ENCODE peak calls at places on chromosomes 6 and 20, in ten cellular contexts. W is uterus; L is IMR-90; H is CD4-positive, alpha-beta T cell; V is psoas muscle; B is coronary artery; M is cardiac muscle cell; A is AG04450; C is tibial nerve; R is gastrocnemius medialis. Q is an unnamed sample.

GRCh38 chr6:140711019-140711613 is 1336.7 kb upstream of the CITED2 start:
- DNase-seq in V (no peak), H (no peak), R (no peak), A (no peak), C (no peak), W (no peak), L (no peak), B (no peak), M (no peak), Q (no peak)

GRCh38 chr6:168136001-168136400 is 57.0 kb upstream of the FRMD1 start:
- DNase-seq in M (no peak), W (no peak), L (no peak), R (no peak), V (no peak), B (peak), C (no peak), H (no peak), A (no peak), Q (no peak)

GRCh38 chr20:63102720-63103375 is 96.1 kb upstream of the BHLHE23 start:
- DNase-seq in A (no peak), R (no peak), H (peak), B (no peak), L (peak), M (no peak), W (peak), V (peak), C (no peak), Q (no peak)

GRCh38 chr6:29491574-29491973 is 3.8 kb upstream of the MAS1L start:
- DNase-seq in C (no peak), H (no peak), V (no peak), A (no peak), L (no peak), B (no peak), R (no peak), M (no peak), W (no peak), Q (no peak)

GRCh38 chr6:1325471-1326309 is 13.8 kb downstream of the FOXQ1 start:
- DNase-seq in M (no peak), A (peak), C (no peak), B (no peak), R (no peak), V (no peak), H (no peak), W (no peak), L (peak), Q (peak)

GRCh38 chr6:27138837-27139752 is 108.4 kb upstream of the PRSS16 start:
- DNase-seq in R (no peak), L (peak), V (no peak), H (peak), A (no peak), B (no peak), C (no peak), W (peak), M (peak), Q (no peak)

GRCh38 chr6:33592595-33593413 is 12.7 kb upstream of the BAK1 start:
- DNase-seq in R (no peak), A (no peak), W (no peak), C (no peak), M (no peak), V (no peak), B (no peak), H (peak), L (no peak), Q (no peak)

GRCh38 chr6:170250981-170251775 is 39.7 kb downstream of the DLL1 start:
- DNase-seq in L (no peak), V (no peak), A (no peak), C (no peak), R (no peak), M (no peak), B (no peak), H (no peak), W (peak), Q (no peak)

GRCh38 chr20:43662943-43663655 is 3.8 kb upstream of the MYBL2 start:
- DNase-seq in V (no peak), M (no peak), W (no peak), H (no peak), C (no peak), B (no peak), A (no peak), R (no peak), L (peak), Q (no peak)

GRCh38 chr20:25418779-25419178 is 11.3 kb downstream of the GINS1 start:
- DNase-seq in A (no peak), B (no peak), V (no peak), L (peak), H (no peak), M (no peak), W (no peak), C (no peak), R (no peak), Q (no peak)

GRCh38 chr6:20479075-20479871 is 55.0 kb upstream of the CDKAL1 start:
- DNase-seq in M (no peak), A (no peak), B (no peak), V (no peak), R (no peak), L (no peak), W (no peak), C (no peak), H (no peak), Q (no peak)

GRCh38 chr6:6843777-6844176 is 255.3 kb downstream of the LY86 start:
- DNase-seq in B (no peak), H (no peak), A (no peak), W (no peak), M (no peak), R (no peak), C (no peak), V (no peak), L (no peak), Q (no peak)

GRCh38 chr6:6844451-6844974 is 256.0 kb downstream of the LY86 start:
- DNase-seq in L (no peak), M (no peak), B (no peak), C (no peak), H (no peak), A (no peak), R (no peak), V (no peak), W (no peak), Q (no peak)

GRCh38 chr6:6841571-6841970 is 253.1 kb downstream of the LY86 start:
- DNase-seq in M (no peak), C (no peak), W (no peak), A (no peak), R (no peak), L (no peak), V (no peak), B (no peak), H (no peak), Q (no peak)

GRCh38 chr6:6842301-6842700 is 253.8 kb downstream of the LY86 start:
- DNase-seq in W (no peak), C (no peak), L (no peak), A (no peak), V (no peak), R (no peak), M (no peak), H (no peak), B (no peak), Q (no peak)

DNA sequence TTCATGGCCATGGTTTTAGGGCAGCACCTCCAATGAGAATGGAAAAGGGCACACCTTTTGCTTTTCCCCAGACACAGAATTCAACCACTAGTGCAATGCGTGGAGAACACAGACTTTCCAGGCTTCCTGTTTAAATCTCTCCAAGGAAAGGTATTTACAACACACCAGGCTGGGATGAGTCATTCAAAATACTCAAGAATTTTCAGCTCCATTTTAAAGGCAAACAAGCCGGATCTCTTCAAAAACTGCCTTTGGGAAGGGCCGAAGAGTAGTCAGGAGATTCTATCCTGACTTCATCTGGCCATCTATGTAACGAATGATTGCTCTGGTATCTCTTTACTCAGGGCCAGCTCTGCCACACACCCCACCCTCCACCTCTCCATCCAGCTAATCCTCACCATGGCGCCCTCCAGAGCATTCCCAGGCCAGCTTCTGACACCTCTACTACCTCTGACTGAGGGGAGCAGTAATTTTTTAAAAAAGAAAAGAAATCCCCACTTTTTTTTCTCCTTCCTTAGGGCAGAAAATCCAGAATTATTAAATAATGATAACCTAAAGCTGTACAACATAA is 254.6 kb downstream of the LY86 start:
- DNase-seq in A (no peak), M (no peak), B (no peak), R (no peak), W (no peak), L (peak), H (no peak), V (no peak), C (no peak), Q (no peak)
- H3K27ac ChIP-seq in A (no peak), M (no peak), B (no peak), R (no peak), W (no peak), L (peak), H (no peak), V (no peak), C (peak), Q (no peak)

GRCh38 chr6:66421570-66421969 is 714.5 kb upstream of the EYS start:
- DNase-seq in M (peak), A (no peak), W (no peak), C (no peak), R (no peak), L (no peak), H (no peak), V (no peak), B (no peak), Q (no peak)
- TF ChIP-seq CTCF in M (peak), A (peak), W (no peak), C (no peak), R (no peak), L (no peak), H (no peak), V (no peak), B (no peak), Q (peak)

GRCh38 chr6:25173232-25173631 is 105.9 kb upstream of the CARMIL1 start:
- DNase-seq in C (no peak), V (no peak), M (no peak), L (peak), H (no peak), B (no peak), R (no peak), W (no peak), A (no peak), Q (no peak)
- H3K27ac ChIP-seq in C (peak), V (no peak), M (no peak), L (peak), H (no peak), B (peak), R (no peak), W (peak), A (peak), Q (no peak)

GRCh38 chr6:28378644-28379043 is 20.9 kb downstream of the ZSCAN12 start:
- DNase-seq in M (no peak), L (no peak), R (no peak), H (no peak), W (no peak), V (no peak), A (no peak), C (no peak), B (no peak), Q (no peak)

GRCh38 chr6:28380381-28380780 is 19.2 kb downstream of the ZSCAN12 start:
- DNase-seq in H (no peak), M (no peak), L (no peak), V (no peak), R (no peak), B (no peak), C (no peak), A (no peak), W (no peak), Q (no peak)

GRCh38 chr6:28384143-28384533 is 15.4 kb downstream of the ZSCAN12 start:
- DNase-seq in W (no peak), M (no peak), L (no peak), B (no peak), R (no peak), A (no peak), H (no peak), C (no peak), V (no peak), Q (no peak)

GRCh38 chr6:28377879-28378278 is 21.7 kb downstream of the ZSCAN12 start:
- DNase-seq in A (no peak), B (no peak), H (no peak), W (no peak), M (no peak), R (no peak), V (no peak), C (no peak), L (no peak), Q (no peak)

GRCh38 chr6:28383235-28384142 is 16.1 kb downstream of the ZSCAN12 start:
- DNase-seq in V (peak), C (peak), W (peak), B (peak), M (peak), A (peak), L (peak), R (peak), H (peak), Q (peak)
- TF ChIP-seq CTCF in V (peak), C (no peak), W (peak), B (no peak), M (peak), A (peak), L (peak), R (no peak), H (no peak), Q (peak)